ENCODE peak calls at places on chromosomes 3 and 15, in seven cellular contexts. One of them, this sample, is unnamed.

GRCh38 chr3:160801386-160802118 is 45.5 kb downstream of the PPM1L start:
- DNase-seq in esophagus squamous epithelium: no peak
- DNase-seq in neuronal stem cell: no peak
- DNase-seq in foreskin fibroblast: peak
- DNase-seq in thoracic aorta: peak
- DNase-seq in coronary artery: peak
- DNase-seq in mammary epithelial cell: no peak
- DNase-seq in this sample: peak

GRCh38 chr3:22685598-22685997 is 517.5 kb upstream of the UBE2E2 start:
- DNase-seq in esophagus squamous epithelium: no peak
- DNase-seq in thoracic aorta: no peak
- DNase-seq in mammary epithelial cell: peak
- DNase-seq in foreskin fibroblast: peak
- DNase-seq in coronary artery: no peak
- DNase-seq in neuronal stem cell: no peak
- DNase-seq in this sample: no peak

GRCh38 chr15:41584636-41585139 is 25.7 kb downstream of the TYRO3 start:
- DNase-seq in coronary artery: no peak
- DNase-seq in foreskin fibroblast: no peak
- DNase-seq in mammary epithelial cell: no peak
- DNase-seq in thoracic aorta: no peak
- DNase-seq in esophagus squamous epithelium: no peak
- DNase-seq in neuronal stem cell: no peak
- DNase-seq in this sample: no peak

GRCh38 chr15:39411102-39411989 is 169.5 kb upstream of the THBS1 start:
- DNase-seq in coronary artery: no peak
- DNase-seq in thoracic aorta: no peak
- DNase-seq in neuronal stem cell: no peak
- DNase-seq in mammary epithelial cell: peak
- DNase-seq in esophagus squamous epithelium: no peak
- DNase-seq in foreskin fibroblast: no peak
- DNase-seq in this sample: no peak

GRCh38 chr3:130935761-130936160 is 41.9 kb downstream of the ATP2C1 start:
- DNase-seq in neuronal stem cell: no peak
- DNase-seq in coronary artery: no peak
- DNase-seq in foreskin fibroblast: peak
- DNase-seq in thoracic aorta: no peak
- DNase-seq in mammary epithelial cell: peak
- DNase-seq in esophagus squamous epithelium: no peak
- DNase-seq in this sample: no peak

GRCh38 chr15:48861813-48862431 is 16.0 kb upstream of the EID1 start:
- DNase-seq in mammary epithelial cell: peak
- DNase-seq in esophagus squamous epithelium: no peak
- DNase-seq in neuronal stem cell: peak
- DNase-seq in foreskin fibroblast: peak
- DNase-seq in coronary artery: no peak
- DNase-seq in thoracic aorta: no peak
- DNase-seq in this sample: no peak

GRCh38 chr15:64163662-64164362 is 990 bp upstream of the PPIB start:
- DNase-seq in neuronal stem cell: no peak
- DNase-seq in esophagus squamous epithelium: no peak
- DNase-seq in foreskin fibroblast: peak
- DNase-seq in thoracic aorta: no peak
- DNase-seq in coronary artery: no peak
- DNase-seq in mammary epithelial cell: peak
- DNase-seq in this sample: no peak

GRCh38 chr3:133662256-133662773 is 574 bp upstream of the TOPBP1 start:
- DNase-seq in coronary artery: no peak
- DNase-seq in mammary epithelial cell: peak
- DNase-seq in foreskin fibroblast: peak
- DNase-seq in thoracic aorta: no peak
- DNase-seq in neuronal stem cell: no peak
- DNase-seq in esophagus squamous epithelium: no peak
- DNase-seq in this sample: no peak

GRCh38 chr3:194421-194820 is 2.1 kb upstream of the CHL1 start:
- DNase-seq in foreskin fibroblast: no peak
- DNase-seq in neuronal stem cell: no peak
- DNase-seq in thoracic aorta: no peak
- DNase-seq in coronary artery: no peak
- DNase-seq in mammary epithelial cell: no peak
- DNase-seq in esophagus squamous epithelium: no peak
- DNase-seq in this sample: no peak

GRCh38 chr15:58622877-58623276 is 126.6 kb downstream of the ADAM10 start:
- DNase-seq in coronary artery: no peak
- DNase-seq in foreskin fibroblast: no peak
- DNase-seq in neuronal stem cell: no peak
- DNase-seq in esophagus squamous epithelium: no peak
- DNase-seq in mammary epithelial cell: no peak
- DNase-seq in thoracic aorta: no peak
- DNase-seq in this sample: no peak

GRCh38 chr3:42526616-42527367 is 24.3 kb downstream of the VIPR1 start:
- DNase-seq in thoracic aorta: no peak
- DNase-seq in mammary epithelial cell: no peak
- DNase-seq in esophagus squamous epithelium: no peak
- DNase-seq in neuronal stem cell: no peak
- DNase-seq in coronary artery: no peak
- DNase-seq in foreskin fibroblast: no peak
- DNase-seq in this sample: no peak

DNA sequence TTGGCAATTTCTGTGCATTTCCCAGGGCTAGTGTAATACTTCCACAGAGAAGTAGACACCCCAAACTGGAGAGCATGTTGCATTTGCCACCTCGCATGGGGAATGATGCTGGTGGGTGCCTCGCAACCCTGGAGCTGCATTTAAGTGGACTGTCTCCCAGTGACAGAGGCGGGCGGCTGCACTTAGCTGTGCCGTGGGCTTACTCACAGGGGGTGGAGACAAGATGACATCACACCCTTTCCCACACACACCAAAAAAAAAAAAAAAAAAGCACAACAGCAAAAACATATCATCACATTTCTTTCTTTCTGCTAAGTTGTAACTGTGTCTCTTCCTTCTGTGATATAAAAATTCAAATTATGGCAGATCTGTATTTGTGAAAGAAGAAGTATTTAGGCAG is at the start of gene ABI3BP:
- DNase-seq in foreskin fibroblast: peak
- DNase-seq in coronary artery: peak
- DNase-seq in thoracic aorta: peak
- DNase-seq in esophagus squamous epithelium: no peak
- DNase-seq in neuronal stem cell: no peak
- DNase-seq in mammary epithelial cell: peak
- DNase-seq in this sample: peak
- H3K4me3 ChIP-seq in foreskin fibroblast: peak
- H3K4me3 ChIP-seq in coronary artery: peak
- H3K4me3 ChIP-seq in thoracic aorta: peak
- H3K4me3 ChIP-seq in esophagus squamous epithelium: peak
- H3K4me3 ChIP-seq in neuronal stem cell: no peak
- H3K4me3 ChIP-seq in mammary epithelial cell: no peak
- H3K4me3 ChIP-seq in this sample: peak

GRCh38 chr15:75650908-75651809 is 3.4 kb downstream of the SNX33 start:
- DNase-seq in foreskin fibroblast: peak
- DNase-seq in esophagus squamous epithelium: no peak
- DNase-seq in coronary artery: no peak
- DNase-seq in thoracic aorta: no peak
- DNase-seq in neuronal stem cell: no peak
- DNase-seq in mammary epithelial cell: no peak
- DNase-seq in this sample: no peak
- H3K4me3 ChIP-seq in foreskin fibroblast: peak
- H3K4me3 ChIP-seq in esophagus squamous epithelium: peak
- H3K4me3 ChIP-seq in coronary artery: peak
- H3K4me3 ChIP-seq in thoracic aorta: peak
- H3K4me3 ChIP-seq in neuronal stem cell: no peak
- H3K4me3 ChIP-seq in mammary epithelial cell: peak
- H3K4me3 ChIP-seq in this sample: peak

GRCh38 chr15:72227720-72228119 is 3.3 kb downstream of the PKM start:
- DNase-seq in foreskin fibroblast: no peak
- DNase-seq in thoracic aorta: no peak
- DNase-seq in neuronal stem cell: no peak
- DNase-seq in esophagus squamous epithelium: no peak
- DNase-seq in mammary epithelial cell: no peak
- DNase-seq in coronary artery: no peak
- DNase-seq in this sample: no peak
- H3K4me3 ChIP-seq in foreskin fibroblast: peak
- H3K4me3 ChIP-seq in thoracic aorta: peak
- H3K4me3 ChIP-seq in neuronal stem cell: no peak
- H3K4me3 ChIP-seq in esophagus squamous epithelium: peak
- H3K4me3 ChIP-seq in mammary epithelial cell: peak
- H3K4me3 ChIP-seq in coronary artery: peak
- H3K4me3 ChIP-seq in this sample: peak

DNA sequence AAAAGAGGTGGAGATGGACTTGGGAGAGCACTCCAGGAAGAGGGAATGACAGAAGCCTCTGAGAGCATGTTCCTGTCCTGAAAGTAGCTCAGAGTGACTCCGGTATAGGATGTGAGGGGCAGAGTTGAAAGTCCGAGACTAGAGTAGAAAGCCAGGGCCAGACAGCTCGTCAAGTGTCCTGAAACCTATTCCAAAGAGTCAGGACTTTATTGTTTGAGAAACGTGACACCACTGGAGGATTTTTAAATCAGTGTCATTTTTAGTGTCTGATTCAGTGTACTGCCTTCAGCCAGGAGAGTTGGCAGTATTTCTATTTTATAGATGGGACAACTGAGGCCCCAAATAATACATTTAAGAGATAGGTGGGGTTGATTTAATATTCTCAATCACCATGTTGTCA is 1.6 kb upstream of the RBMS3 start:
- DNase-seq in foreskin fibroblast: peak
- DNase-seq in coronary artery: no peak
- DNase-seq in neuronal stem cell: no peak
- DNase-seq in thoracic aorta: no peak
- DNase-seq in mammary epithelial cell: no peak
- DNase-seq in esophagus squamous epithelium: no peak
- DNase-seq in this sample: no peak
- H3K4me3 ChIP-seq in foreskin fibroblast: no peak
- H3K4me3 ChIP-seq in coronary artery: peak
- H3K4me3 ChIP-seq in neuronal stem cell: no peak
- H3K4me3 ChIP-seq in thoracic aorta: peak
- H3K4me3 ChIP-seq in mammary epithelial cell: peak
- H3K4me3 ChIP-seq in esophagus squamous epithelium: peak
- H3K4me3 ChIP-seq in this sample: peak